ENCODE peak calls at places on chromosome 10, in nine cellular contexts. R, W, V, A, I, G, E, O and Y are unnamed samples.

GRCh38 chr10:131621784-131622624 is 278.8 kb upstream of the PPP2R2D start:
- DNase-seq in O (no peak), G (no peak), A (no peak), E (no peak), R (no peak), W (no peak), I (no peak), V (no peak), Y (no peak)

GRCh38 chr10:5817322-5818047 is 4.3 kb upstream of the GDI2 start:
- DNase-seq in W (peak), V (no peak), O (no peak), E (no peak), R (no peak), G (no peak), I (no peak), A (no peak), Y (no peak)

GRCh38 chr10:98886686-98887085 is 349.0 kb downstream of the HPSE2 start:
- DNase-seq in A (no peak), E (peak), V (no peak), I (peak), R (no peak), W (no peak), O (no peak), G (peak), Y (no peak)

GRCh38 chr10:103791291-103791690 is 64.1 kb downstream of the SH3PXD2A start:
- DNase-seq in G (no peak), I (no peak), R (no peak), V (no peak), E (no peak), A (no peak), O (no peak), W (no peak), Y (no peak)

GRCh38 chr10:7766241-7766640 is 21.6 kb downstream of the KIN start:
- DNase-seq in O (no peak), A (no peak), I (no peak), G (no peak), V (no peak), R (no peak), E (no peak), W (no peak), Y (no peak)

GRCh38 chr10:27285093-27285492 is 44.5 kb upstream of the ACBD5 start:
- DNase-seq in W (no peak), A (no peak), I (peak), V (no peak), O (no peak), R (peak), E (peak), G (peak), Y (peak)

GRCh38 chr10:99920901-99921300 is 88.8 kb downstream of the DNMBP start:
- DNase-seq in A (no peak), R (no peak), W (no peak), G (peak), I (peak), E (peak), O (no peak), V (no peak), Y (peak)

GRCh38 chr10:21022821-21023220 is 125.7 kb upstream of the NEBL start:
- DNase-seq in A (no peak), O (no peak), G (peak), V (no peak), I (no peak), R (no peak), E (no peak), W (no peak), Y (no peak)

GRCh38 chr10:72886596-72887522 is 6.7 kb upstream of the OIT3 start:
- DNase-seq in V (no peak), G (peak), E (no peak), R (peak), A (no peak), I (peak), O (no peak), W (no peak), Y (no peak)

GRCh38 chr10:88089498-88089897 is 226.1 kb downstream of the PTEN start:
- DNase-seq in W (no peak), R (no peak), A (no peak), I (no peak), V (no peak), E (no peak), G (no peak), O (no peak), Y (no peak)

GRCh38 chr10:121070671-121071070 is 219.5 kb downstream of the WDR11 start:
- DNase-seq in O (no peak), G (no peak), E (no peak), R (no peak), V (no peak), I (no peak), A (no peak), W (no peak), Y (no peak)

GRCh38 chr10:121069061-121069850 is 218.1 kb downstream of the WDR11 start:
- DNase-seq in E (no peak), A (no peak), V (no peak), I (no peak), O (no peak), W (peak), R (no peak), G (no peak), Y (peak)

GRCh38 chr10:121065330-121065729 is 214.2 kb downstream of the WDR11 start:
- DNase-seq in W (no peak), E (no peak), G (no peak), A (no peak), I (no peak), R (no peak), O (no peak), V (no peak), Y (no peak)

GRCh38 chr10:121073743-121074142 is 222.6 kb downstream of the WDR11 start:
- DNase-seq in R (no peak), E (no peak), O (no peak), G (no peak), V (no peak), W (no peak), I (no peak), A (no peak), Y (no peak)

GRCh38 chr10:121070257-121070656 is 219.1 kb downstream of the WDR11 start:
- DNase-seq in W (no peak), G (no peak), R (no peak), V (no peak), A (no peak), O (no peak), I (no peak), E (no peak), Y (no peak)
- TF ChIP-seq CTCF in W (peak), G (no peak), R (no peak), V (no peak), A (no peak), O (no peak), I (no peak), E (no peak), Y (no peak)

GRCh38 chr10:112442063-112442462 is 4.7 kb downstream of the ZDHHC6 start:
- DNase-seq in R (no peak), A (no peak), V (no peak), W (no peak), G (no peak), O (no peak), I (no peak), E (no peak), Y (no peak)

GRCh38 chr10:112441520-112441919 is 5.2 kb downstream of the ZDHHC6 start:
- DNase-seq in A (no peak), W (no peak), I (no peak), V (no peak), E (no peak), O (no peak), G (no peak), R (no peak), Y (no peak)

GRCh38 chr10:112448903-112449302 is 1.9 kb downstream of the VTI1A start:
- DNase-seq in A (no peak), R (no peak), G (no peak), E (no peak), W (no peak), I (no peak), V (no peak), O (no peak), Y (no peak)

GRCh38 chr10:112446055-112446854 is 459 bp downstream of the ZDHHC6 start:
- DNase-seq in W (no peak), V (no peak), A (no peak), G (peak), O (no peak), I (peak), E (peak), R (no peak), Y (no peak)

DNA sequence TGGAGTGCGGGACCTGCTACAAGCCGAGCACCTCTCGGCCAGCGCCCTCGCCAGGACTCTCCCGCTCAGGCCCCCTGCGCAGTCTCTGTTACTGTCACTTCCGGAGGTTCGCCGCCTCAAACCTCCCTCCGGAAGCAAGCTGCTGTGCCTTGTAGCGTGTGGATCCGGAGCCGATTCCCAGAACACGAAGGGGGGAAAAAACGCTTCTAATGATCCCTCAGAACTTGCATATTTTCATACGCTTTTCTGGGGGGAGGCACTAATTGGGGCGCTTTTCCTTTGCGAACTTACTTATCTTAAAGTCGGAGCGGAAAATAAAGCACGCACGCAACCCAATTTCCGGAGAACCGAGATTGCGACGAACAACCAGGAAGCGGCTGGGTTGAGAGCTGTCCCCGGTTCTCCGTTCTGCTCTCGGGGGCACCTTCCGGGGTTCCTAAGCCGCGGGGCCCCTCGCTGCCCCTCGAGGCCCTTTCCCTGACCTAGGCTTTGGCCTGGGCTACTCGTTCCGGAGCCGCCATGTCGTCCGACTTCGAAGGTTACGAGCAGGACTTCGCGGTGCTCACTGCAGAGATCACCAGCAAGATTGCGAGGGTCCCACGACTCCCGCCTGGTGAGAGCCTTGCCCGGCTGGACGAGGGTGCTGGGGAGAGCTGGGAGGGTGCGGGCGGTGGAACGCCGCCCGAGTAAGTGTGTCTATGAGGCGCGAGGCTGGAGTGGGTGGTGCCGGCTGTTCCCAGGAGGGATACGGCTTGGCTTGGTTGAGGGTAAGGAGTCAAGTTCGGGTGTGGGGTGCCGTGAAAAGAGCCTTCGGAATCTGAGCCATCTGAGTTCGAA is at the start of the genes VTI1A and ZDHHC6:
- DNase-seq in R (peak), W (peak), O (peak), E (peak), G (peak), I (peak), A (no peak), V (no peak), Y (peak)
- TF ChIP-seq CTCF in R (no peak), W (no peak), O (no peak), E (peak), G (peak), I (peak), A (peak), V (peak), Y (peak)

GRCh38 chr10:50419091-50419490 is 167.8 kb upstream of the ASAH2 start:
- DNase-seq in V (no peak), A (no peak), R (no peak), W (no peak), G (no peak), O (no peak), E (no peak), I (no peak), Y (no peak)

GRCh38 chr10:50419756-50420155 is 168.4 kb upstream of the ASAH2 start:
- DNase-seq in R (no peak), A (no peak), E (no peak), G (no peak), I (no peak), V (no peak), W (no peak), O (no peak), Y (no peak)

GRCh38 chr10:50420166-50420565 is 168.8 kb upstream of the ASAH2 start:
- DNase-seq in G (no peak), A (no peak), R (no peak), O (no peak), I (no peak), E (no peak), W (no peak), V (no peak), Y (no peak)

GRCh38 chr10:50422259-50422658 is 170.9 kb upstream of the ASAH2 start:
- DNase-seq in W (no peak), E (peak), R (no peak), O (no peak), I (peak), G (no peak), A (no peak), V (no peak), Y (no peak)

DNA sequence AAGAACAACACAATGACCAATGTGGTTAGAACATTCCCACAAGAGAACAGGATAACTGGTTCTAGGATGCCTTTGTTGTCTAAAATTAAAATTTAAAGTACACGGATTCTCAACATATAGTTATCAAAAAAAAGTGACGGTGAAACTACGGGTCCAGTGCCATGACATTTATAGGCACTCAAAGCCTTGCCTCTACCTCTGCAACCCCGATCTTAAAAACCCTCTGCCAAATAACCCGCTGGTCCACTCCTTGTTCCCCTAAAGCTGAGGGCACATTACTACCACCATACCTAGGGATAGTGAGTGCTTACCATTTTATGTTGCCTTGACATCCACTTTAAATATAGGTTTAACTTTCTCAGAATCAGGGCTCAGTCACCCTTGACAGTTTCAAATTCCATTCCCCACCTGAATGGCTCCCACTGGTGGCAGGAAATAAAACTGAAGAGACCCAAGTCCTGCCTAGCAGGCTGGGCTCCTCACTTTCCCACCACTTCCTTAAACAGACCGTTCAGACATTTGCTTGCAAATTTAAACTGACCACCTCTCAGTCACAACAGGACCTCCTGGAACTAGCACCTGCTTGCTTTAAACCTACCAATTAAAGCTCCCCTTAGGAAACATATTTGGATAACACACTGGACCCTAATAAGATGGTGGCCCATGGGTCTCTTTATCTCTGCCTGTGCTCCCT is 169.9 kb upstream of the ASAH2 start:
- DNase-seq in W (peak), A (no peak), I (peak), V (no peak), O (no peak), G (peak), R (no peak), E (peak), Y (no peak)
- TF ChIP-seq CTCF in W (peak), A (peak), I (peak), V (peak), O (peak), G (peak), R (peak), E (peak), Y (peak)

DNA sequence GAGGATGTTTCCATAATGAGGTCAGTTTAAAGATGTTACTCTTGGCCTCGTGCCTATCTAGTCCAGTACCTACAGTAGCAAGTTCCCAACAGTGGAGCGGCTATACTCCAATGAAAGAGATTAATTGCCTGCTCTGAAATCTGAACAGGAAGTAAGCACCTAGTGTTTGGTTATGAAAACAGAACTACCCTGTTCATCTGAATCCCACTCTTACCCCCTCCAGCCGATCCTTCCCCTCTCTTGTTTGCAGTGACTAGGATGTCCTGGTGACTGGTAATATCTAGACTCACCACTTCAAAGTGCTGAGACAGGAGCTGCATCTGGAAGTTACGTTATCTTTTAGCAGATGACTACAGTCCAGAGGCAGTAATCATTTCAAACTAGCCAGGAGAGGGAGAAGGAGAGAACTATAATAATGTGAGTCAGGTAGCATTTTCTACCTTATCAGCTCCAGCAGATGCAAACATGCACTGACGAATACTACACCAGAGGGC is 666.7 kb upstream of the NRP1 start:
- DNase-seq in A (no peak), I (no peak), V (no peak), G (no peak), R (no peak), O (no peak), W (no peak), E (no peak), Y (no peak)
- TF ChIP-seq CTCF in A (no peak), I (no peak), V (no peak), G (no peak), R (no peak), O (no peak), W (no peak), E (no peak), Y (no peak)

GRCh38 chr10:128633864-128634541 is 507.8 kb upstream of the MKI67 start:
- DNase-seq in I (no peak), O (no peak), E (no peak), W (no peak), V (no peak), R (no peak), A (no peak), G (peak), Y (no peak)
- TF ChIP-seq CTCF in I (no peak), O (no peak), E (no peak), W (no peak), V (no peak), R (peak), A (no peak), G (peak), Y (no peak)

GRCh38 chr10:44386546-44387052 is 1.7 kb upstream of the CXCL12 start:
- DNase-seq in A (no peak), I (peak), G (peak), W (peak), R (peak), O (peak), V (no peak), E (peak), Y (peak)
- TF ChIP-seq CTCF in A (peak), I (peak), G (peak), W (peak), R (peak), O (peak), V (peak), E (peak), Y (peak)

GRCh38 chr10:16799621-16800020 is 17.6 kb downstream of the RSU1 start:
- DNase-seq in R (no peak), E (no peak), A (no peak), V (no peak), W (peak), G (no peak), I (no peak), O (no peak), Y (no peak)
- TF ChIP-seq CTCF in R (no peak), E (no peak), A (no peak), V (no peak), W (no peak), G (no peak), I (no peak), O (no peak), Y (no peak)

GRCh38 chr10:112345743-112346142 is 28.2 kb upstream of the ACSL5 start:
- DNase-seq in G (no peak), R (no peak), V (no peak), W (no peak), I (no peak), E (no peak), A (no peak), O (no peak), Y (no peak)

GRCh38 chr10:112343056-112343806 is 30.7 kb upstream of the ACSL5 start:
- DNase-seq in R (no peak), V (no peak), I (no peak), A (no peak), W (no peak), G (no peak), E (no peak), O (no peak), Y (no peak)

GRCh38 chr10:112346774-112347173 is 27.1 kb upstream of the ACSL5 start:
- DNase-seq in I (no peak), G (no peak), O (no peak), W (no peak), V (no peak), A (no peak), R (no peak), E (no peak), Y (no peak)

GRCh38 chr10:112345202-112345601 is 28.7 kb upstream of the ACSL5 start:
- DNase-seq in A (no peak), O (no peak), G (no peak), V (no peak), E (no peak), I (no peak), W (no peak), R (no peak), Y (no peak)

DNA sequence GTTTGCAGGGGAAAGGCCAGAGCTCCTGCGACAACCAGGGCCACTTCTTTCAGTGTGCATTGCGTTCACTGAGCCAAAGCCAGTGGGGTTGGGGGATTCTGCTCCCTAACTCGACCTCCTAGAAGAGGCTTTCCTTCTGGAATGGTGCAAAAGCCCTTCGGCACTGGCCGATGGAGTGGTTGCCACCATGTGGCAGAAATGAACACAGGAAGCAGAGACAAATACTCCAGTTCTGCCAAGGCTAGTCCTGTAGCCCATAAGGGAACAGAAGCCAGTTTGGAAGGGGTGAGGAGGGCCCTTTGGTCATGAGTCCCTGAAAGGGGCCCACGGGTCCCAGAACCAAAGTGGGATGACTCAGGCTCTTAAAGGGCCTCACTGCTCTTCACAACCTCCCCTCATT is 29.7 kb upstream of the ACSL5 start:
- DNase-seq in G (no peak), V (no peak), E (no peak), A (no peak), O (no peak), W (no peak), R (no peak), I (no peak), Y (no peak)
- TF ChIP-seq CTCF in G (no peak), V (no peak), E (no peak), A (peak), O (no peak), W (no peak), R (no peak), I (no peak), Y (no peak)

DNA sequence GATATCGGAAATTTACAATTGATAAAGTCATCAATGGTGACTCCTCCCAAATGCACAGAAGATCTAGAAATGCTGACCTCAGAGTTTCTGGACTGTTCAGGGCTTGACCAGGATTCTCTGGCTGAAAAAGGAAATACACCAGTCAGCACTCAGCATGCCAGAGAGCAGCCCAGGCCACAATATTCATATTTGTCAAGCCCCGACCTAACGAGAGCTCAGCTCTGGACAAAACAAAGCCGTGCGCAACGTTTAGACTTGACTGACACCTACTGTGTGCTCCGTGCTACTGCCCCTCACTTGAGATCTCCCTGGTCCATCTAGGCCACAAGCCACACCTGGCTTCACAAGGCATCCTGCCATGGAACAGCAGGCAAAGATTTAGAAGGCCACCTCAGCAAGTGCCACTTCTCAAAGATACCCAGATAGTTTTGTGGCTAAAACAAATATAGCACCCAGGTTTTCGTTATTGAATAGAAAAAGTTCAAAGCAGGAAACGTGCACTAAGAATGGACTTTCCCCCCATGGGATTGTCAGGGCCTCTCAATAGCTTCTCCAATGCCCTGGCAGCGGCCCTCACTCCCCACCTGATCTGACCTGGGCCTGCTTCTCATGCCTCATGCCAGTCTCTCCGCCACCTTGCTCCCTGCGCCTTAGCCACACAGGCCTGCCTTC is 218.3 kb downstream of the FAM107B start:
- DNase-seq in G (no peak), E (peak), V (no peak), A (no peak), R (no peak), I (peak), O (no peak), W (peak), Y (no peak)
- TF ChIP-seq CTCF in G (no peak), E (no peak), V (no peak), A (no peak), R (no peak), I (peak), O (no peak), W (peak), Y (peak)